ENCODE peak calls at places on chromosomes 13 and 19, in five cellular contexts. N is spleen, H is lower leg skin, E is IMR-90, G is heart left ventricle. Y is an unnamed sample.

GRCh38 chr19:41641879-41642485 is 15.1 kb upstream of the CEACAM4 start:
- DNase-seq in N (no peak), H (peak; percentile 60), E (peak; percentile 37), G (peak; percentile 50), Y (peak; percentile 83)

GRCh38 chr19:53553865-53554791 is 16.2 kb downstream of the ZNF331 start:
- DNase-seq in N (peak; percentile 94), H (peak; percentile 74), E (peak; percentile 93), G (peak; percentile 90), Y (peak; percentile 79)

GRCh38 chr19:45096700-45097099 is 3.7 kb downstream of the PPP1R37 start:
- DNase-seq in N (no peak), H (no peak), E (no peak), G (no peak), Y (no peak)

GRCh38 chr13:67229438-67230242 is 496 bp downstream of the PCDH9 start:
- DNase-seq in N (no peak), H (no peak), E (peak; percentile 10), G (no peak), Y (peak; percentile 10)

GRCh38 chr19:18194554-18195238 is 1.7 kb downstream of the MPV17L2 start:
- DNase-seq in N (peak; percentile 86), H (no peak), E (peak; percentile 34), G (no peak), Y (no peak)

GRCh38 chr13:85266331-85266730 is 532.9 kb downstream of the SLITRK6 start:
- DNase-seq in N (no peak), H (no peak), E (no peak), G (no peak), Y (no peak)

GRCh38 chr13:31870511-31870910 is 131.2 kb downstream of the RXFP2 start:
- DNase-seq in N (no peak), H (peak; percentile 28), E (no peak), G (no peak), Y (no peak)

GRCh38 chr19:41698746-41699230 is 9.6 kb upstream of the CEACAM5 start:
- DNase-seq in N (no peak), H (no peak), E (no peak), G (no peak), Y (no peak)

GRCh38 chr19:17873661-17874422 is 2.1 kb downstream of the SLC5A5 start:
- DNase-seq in N (peak; percentile 84), H (no peak), E (no peak), G (no peak), Y (peak; percentile 38)

GRCh38 chr13:50457430-50458393 is 385.8 kb downstream of the DLEU7 start:
- DNase-seq in N (no peak), H (peak; percentile 24), E (no peak), G (no peak), Y (no peak)

GRCh38 chr19:42282036-42282762 is 13.1 kb downstream of the CIC start:
- DNase-seq in N (peak; percentile 81), H (no peak), E (peak; percentile 34), G (no peak), Y (no peak)

GRCh38 chr19:29623726-29624488 is 17.8 kb downstream of the POP4 start:
- DNase-seq in N (peak; percentile 79), H (no peak), E (no peak), G (no peak), Y (no peak)

GRCh38 chr13:29901714-29902631 is 51.6 kb upstream of the UBL3 start:
- DNase-seq in N (no peak), H (no peak), E (peak; percentile 97), G (peak; percentile 21), Y (no peak)

GRCh38 chr13:95087746-95088305 is 213.4 kb downstream of the ABCC4 start:
- DNase-seq in N (no peak), H (no peak), E (peak; percentile 63), G (no peak), Y (no peak)

GRCh38 chr13:95035311-95036109 is 265.7 kb downstream of the ABCC4 start:
- DNase-seq in N (no peak), H (no peak), E (no peak), G (no peak), Y (no peak)

GRCh38 chr13:50989476-50989875 is 79.9 kb downstream of the RNASEH2B start:
- DNase-seq in N (no peak), H (no peak), E (no peak), G (no peak), Y (no peak)

GRCh38 chr19:57233207-57233606 is 2.4 kb downstream of the AURKC start:
- DNase-seq in N (no peak), H (no peak), E (no peak), G (no peak), Y (no peak)

GRCh38 chr13:105073041-105073440 is 1462.4 kb downstream of the EFNB2 start:
- DNase-seq in N (no peak), H (no peak), E (no peak), G (no peak), Y (no peak)

GRCh38 chr13:73096173-73097117 is 37.6 kb downstream of the KLF5 start:
- DNase-seq in N (no peak), H (peak; percentile 31), E (peak; percentile 38), G (no peak), Y (no peak)

GRCh38 chr13:29991343-29991742 is 140.9 kb upstream of the UBL3 start:
- DNase-seq in N (no peak), H (no peak), E (peak; percentile 95), G (no peak), Y (peak; percentile 59)

GRCh38 chr13:114128624-114129522 is 3.5 kb downstream of the RASA3 start:
- DNase-seq in N (peak; percentile 97), H (peak; percentile 69), E (peak; percentile 95), G (peak; percentile 83), Y (peak; percentile 98)

DNA sequence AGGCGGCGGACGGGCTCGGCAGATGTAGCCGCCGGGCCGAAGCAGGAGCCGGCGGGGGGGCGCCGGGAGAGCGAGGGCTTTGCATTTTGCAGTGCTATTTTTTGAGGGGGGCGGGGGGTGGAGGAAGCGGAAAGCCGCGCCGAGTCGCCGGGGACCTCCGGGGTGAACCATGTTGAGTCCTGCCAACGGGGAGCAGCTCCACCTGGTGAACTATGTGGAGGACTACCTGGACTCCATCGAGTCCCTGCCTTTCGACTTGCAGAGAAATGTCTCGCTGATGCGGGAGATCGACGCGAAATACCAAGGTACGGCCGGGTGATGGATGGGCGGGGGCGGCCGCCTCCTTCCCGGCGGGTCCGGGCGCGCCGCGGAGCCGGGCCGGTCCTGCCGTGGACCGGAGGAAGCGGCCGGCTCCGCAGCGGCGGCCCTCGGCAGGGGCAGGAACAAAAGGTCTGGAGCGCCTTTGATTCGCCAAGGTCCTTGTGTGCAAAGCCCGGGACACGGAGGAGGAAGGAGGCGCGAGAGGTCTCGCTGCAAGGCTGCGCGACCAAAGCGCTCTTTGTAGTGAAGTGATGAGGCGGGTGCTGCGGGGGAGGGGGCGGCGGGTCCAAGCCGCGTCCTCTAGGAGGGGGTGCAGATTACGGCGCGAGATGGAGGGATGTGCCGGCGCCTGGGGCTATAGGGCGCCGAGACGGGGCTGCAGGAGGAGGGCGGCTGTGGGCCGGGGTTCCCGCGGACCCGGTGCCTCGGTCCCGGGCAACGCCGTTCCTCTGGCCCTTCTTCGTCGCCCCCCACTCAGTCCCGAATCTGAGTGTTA is 689 bp downstream of the ING1 start:
- DNase-seq in N (peak; percentile 94), H (peak; percentile 57), E (peak; percentile 32), G (peak; percentile 65), Y (peak; percentile 52)
- TF ChIP-seq POLR2A in N (no peak), H (no peak), E (no peak), G (no peak), Y (peak; percentile 7)

GRCh38 chr19:10392120-10392519 is 11.2 kb downstream of the CDC37 start:
- DNase-seq in N (no peak), H (no peak), E (no peak), G (no peak), Y (no peak)

GRCh38 chr19:10390652-10391286 is 10.4 kb upstream of the TYK2 start:
- DNase-seq in N (peak; percentile 84), H (no peak), E (peak; percentile 71), G (peak; percentile 70), Y (peak; percentile 65)

GRCh38 chr19:10393137-10393536 is 10.2 kb downstream of the CDC37 start:
- DNase-seq in N (no peak), H (no peak), E (no peak), G (no peak), Y (no peak)

GRCh38 chr19:10389863-10390262 is 9.5 kb upstream of the TYK2 start:
- DNase-seq in N (no peak), H (no peak), E (no peak), G (no peak), Y (no peak)

GRCh38 chr19:10388957-10389356 is 8.6 kb upstream of the TYK2 start:
- DNase-seq in N (peak; percentile 93), H (peak; percentile 87), E (peak; percentile 71), G (peak; percentile 85), Y (peak; percentile 59)
- TF ChIP-seq POLR2A in N (no peak), H (no peak), E (no peak), G (no peak), Y (no peak)

DNA sequence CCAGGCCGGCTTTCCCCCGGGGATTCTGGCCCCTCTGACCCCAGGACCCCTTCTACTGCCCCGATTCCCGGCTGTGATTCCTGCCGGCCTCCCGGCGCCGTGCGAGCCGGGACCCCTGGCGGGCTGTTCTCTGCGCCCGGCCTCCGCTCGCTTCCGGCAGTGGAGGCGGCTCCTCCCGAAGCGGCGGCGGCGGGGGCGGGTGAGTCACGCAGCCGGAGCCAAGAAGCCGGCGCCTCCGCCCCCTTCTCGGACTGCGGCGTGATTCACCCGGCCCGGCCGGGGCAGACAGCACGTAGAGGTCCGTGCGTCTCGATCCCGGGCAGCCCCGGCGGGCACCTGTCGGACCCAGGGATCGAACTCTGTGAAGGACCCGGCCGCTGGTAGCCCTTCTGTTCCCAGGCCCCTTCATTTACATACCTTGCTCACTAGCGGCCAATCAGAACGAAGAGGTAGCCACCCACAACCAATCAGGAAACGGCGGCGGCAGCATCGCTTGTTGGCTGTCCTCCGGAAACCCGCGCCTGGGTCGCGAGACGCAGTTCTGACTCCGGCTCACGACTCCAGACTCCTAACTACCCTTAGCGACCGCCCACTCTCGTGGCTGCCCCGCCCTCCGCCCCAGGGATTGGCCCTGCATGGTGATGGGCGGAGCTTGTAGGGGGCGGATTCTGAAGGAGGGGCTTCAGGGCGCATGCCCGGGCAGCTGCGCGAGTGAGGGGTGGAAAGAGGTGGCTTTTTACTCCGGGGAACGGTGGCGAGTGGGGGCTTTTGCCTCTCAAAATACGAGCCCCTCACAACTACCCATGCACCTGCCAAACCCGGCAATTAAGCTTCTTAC is at the start of gene SERTAD1:
- DNase-seq in N (peak; percentile 100), H (peak; percentile 99), E (peak; percentile 99), G (peak; percentile 100), Y (peak; percentile 98)
- TF ChIP-seq POLR2A in N (peak; percentile 96), H (no peak), E (peak; percentile 99), G (peak; percentile 100), Y (peak; percentile 100)

DNA sequence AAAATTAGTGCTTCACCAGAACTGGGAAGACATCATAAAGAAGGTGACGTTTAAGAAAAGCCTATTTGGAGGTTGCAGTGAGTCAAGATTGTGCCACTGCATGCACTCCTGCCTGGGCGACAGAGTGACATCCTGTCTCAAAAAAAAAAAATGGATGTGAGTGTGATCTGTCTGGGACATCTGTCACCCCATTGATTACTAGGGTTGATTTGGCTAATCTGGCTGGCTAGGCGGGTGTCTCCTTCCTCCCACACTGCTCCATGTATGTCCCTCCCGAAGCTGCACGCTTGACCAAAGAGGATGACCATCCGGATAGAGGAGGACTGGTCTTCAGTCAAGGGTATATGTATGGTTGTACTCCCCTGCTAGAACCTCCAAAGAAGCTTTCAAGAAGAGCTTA is 2.6 kb downstream of the GTF2F2 start:
- DNase-seq in N (no peak), H (no peak), E (no peak), G (no peak), Y (no peak)
- TF ChIP-seq POLR2A in N (no peak), H (no peak), E (no peak), G (no peak), Y (no peak)

GRCh38 chr13:38338089-38338488 is 11.6 kb upstream of the UFM1 start:
- DNase-seq in N (no peak), H (no peak), E (no peak), G (no peak), Y (no peak)
- TF ChIP-seq POLR2A in N (no peak), H (no peak), E (no peak), G (no peak), Y (no peak)

Y was measured in H54.